ENCODE peak calls at places on chromosomes 3 and 15, in six cellular contexts. V, R, G, A, C and O are unnamed samples.

GRCh38 chr15:74604983-74605809 is 10.4 kb upstream of the CLK3 start:
- DNase-seq in V (no peak), R (no peak), G (no peak), A (no peak), C (no peak), O (no peak)

GRCh38 chr3:19947549-19948071 is 713 bp downstream of the RAB5A start:
- DNase-seq in V (no peak), R (peak), G (peak), A (no peak), C (peak), O (no peak)

GRCh38 chr3:115386347-115386746 is 237.0 kb upstream of the GAP43 start:
- DNase-seq in V (no peak), R (no peak), G (no peak), A (no peak), C (no peak), O (no peak)

GRCh38 chr3:127761101-127761802 is 61.1 kb downstream of the MGLL start:
- DNase-seq in V (peak), R (no peak), G (no peak), A (no peak), C (peak), O (no peak)

GRCh38 chr3:109316162-109316730 is at the start of gene DPPA2:
- DNase-seq in V (no peak), R (no peak), G (no peak), A (no peak), C (no peak), O (no peak)

GRCh38 chr15:42919794-42920280 is 741 bp downstream of the TTBK2 start:
- DNase-seq in V (no peak), R (no peak), G (peak), A (no peak), C (peak), O (no peak)

GRCh38 chr15:68430471-68431036 is 1.4 kb downstream of the ITGA11 start:
- DNase-seq in V (no peak), R (no peak), G (no peak), A (no peak), C (no peak), O (no peak)

GRCh38 chr15:75577401-75578205 is 1.5 kb downstream of the PTPN9 start:
- DNase-seq in V (no peak), R (no peak), G (peak), A (no peak), C (no peak), O (no peak)

GRCh38 chr3:59709702-59710555 is 660.1 kb upstream of the CFAP20DC start:
- DNase-seq in V (peak), R (peak), G (no peak), A (no peak), C (peak), O (no peak)

GRCh38 chr3:60636846-60637245 is 614.4 kb downstream of the FHIT start:
- DNase-seq in V (no peak), R (no peak), G (peak), A (no peak), C (no peak), O (no peak)

GRCh38 chr15:49964071-49964470 is 155.0 kb downstream of the ATP8B4 start:
- DNase-seq in V (no peak), R (no peak), G (no peak), A (no peak), C (no peak), O (no peak)

GRCh38 chr3:56323986-56324420 is 144.3 kb downstream of the ERC2 start:
- DNase-seq in V (no peak), R (no peak), G (peak), A (peak), C (no peak), O (no peak)

GRCh38 chr3:107545680-107546120 is 22.9 kb downstream of the BBX start:
- DNase-seq in V (no peak), R (no peak), G (no peak), A (peak), C (no peak), O (no peak)

GRCh38 chr15:60972301-60972700 is 256.8 kb downstream of the RORA start:
- DNase-seq in V (no peak), R (no peak), G (peak), A (peak), C (no peak), O (no peak)

DNA sequence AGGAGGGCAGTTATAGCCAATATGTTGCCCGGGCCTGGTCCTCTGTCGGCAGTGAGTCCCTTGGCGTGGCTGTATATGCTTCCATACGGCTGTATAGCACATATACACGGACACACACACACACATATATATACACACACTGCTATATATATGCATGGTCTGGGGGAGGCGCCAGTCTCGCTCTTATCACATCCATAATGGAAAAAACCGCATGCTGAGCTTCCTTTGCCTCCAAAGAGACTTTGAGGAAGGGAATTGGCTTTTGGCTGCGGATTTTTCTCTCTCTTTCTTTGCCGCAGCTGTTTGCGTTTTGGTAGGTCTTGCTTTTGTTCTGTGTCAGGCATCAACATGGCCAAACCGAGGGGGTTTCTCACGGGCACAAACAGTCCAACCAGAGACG is 11.3 kb upstream of the TMEM115 start:
- DNase-seq in V (no peak), R (no peak), G (peak), A (no peak), C (no peak), O (no peak)
- TF ChIP-seq CTCF in V (no peak), R (no peak), G (peak), A (no peak), C (no peak), O (peak)

DNA sequence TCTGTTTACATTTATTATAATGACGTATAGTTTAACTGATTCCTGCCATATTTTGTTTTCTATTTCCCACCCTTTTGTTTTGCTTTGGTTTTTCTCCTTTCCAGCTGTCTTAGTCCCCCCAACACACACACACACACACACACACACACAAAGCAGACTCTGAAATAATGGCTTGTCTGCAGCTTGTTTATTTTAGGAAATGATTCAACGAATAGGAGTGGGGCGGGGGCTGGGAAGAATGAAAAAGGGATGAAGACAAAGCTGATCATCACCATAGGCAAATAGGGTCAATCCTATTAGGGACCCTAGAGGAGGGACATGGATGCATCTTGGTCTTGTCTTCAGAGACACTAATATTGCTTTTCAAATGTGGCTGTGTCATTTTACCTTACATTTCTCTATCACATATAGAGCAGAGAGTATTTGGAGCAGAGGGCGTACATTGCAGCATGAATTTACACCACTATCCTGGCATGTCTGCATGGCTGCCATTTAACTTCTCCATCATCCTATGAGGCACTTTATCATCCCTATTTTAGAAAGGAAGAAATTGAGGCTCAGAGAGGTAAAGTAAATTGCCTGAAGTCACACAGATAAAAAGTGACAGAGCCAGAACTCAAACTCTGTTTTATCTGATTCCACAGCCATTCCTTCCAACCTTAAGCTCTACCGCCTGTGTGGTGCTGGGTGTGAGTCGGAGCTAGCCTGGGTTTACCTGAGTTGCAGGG is 147.2 kb upstream of the TPM1 start:
- DNase-seq in V (no peak), R (no peak), G (peak), A (no peak), C (no peak), O (no peak)
- H3K4me3 ChIP-seq in V (no peak), R (no peak), G (peak), A (no peak), C (no peak), O (no peak)

DNA sequence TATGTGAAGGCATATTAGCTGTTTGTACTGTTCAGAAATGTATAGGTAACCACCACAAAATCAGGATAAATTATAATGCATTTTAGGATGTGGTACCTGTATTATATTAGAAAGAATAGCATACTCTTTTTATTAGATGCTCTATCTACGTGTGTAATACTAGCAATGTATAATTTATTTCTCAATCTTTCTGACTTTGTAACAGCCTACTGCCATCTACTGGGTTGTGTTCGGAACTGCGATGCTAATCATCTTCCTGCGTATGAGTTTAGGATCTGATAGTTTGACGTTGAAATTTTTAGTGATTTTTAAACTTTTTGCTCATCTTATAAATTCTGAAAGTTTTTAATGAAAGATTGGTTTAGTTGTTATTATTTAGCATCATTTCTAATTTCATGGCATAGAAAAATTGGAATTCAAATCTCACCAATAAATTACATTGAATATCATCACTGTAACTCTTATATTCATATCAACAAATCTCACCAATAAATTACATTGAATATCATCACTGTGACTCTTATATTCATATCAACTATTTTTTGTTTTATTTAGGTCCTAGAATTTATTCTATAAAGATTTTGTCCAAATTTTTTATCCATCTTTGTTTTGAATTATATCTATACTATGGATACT is 322.7 kb upstream of the ZNF717 start:
- DNase-seq in V (no peak), R (no peak), G (peak), A (no peak), C (no peak), O (peak)
- TF ChIP-seq CTCF in V (peak), R (peak), G (peak), A (peak), C (peak), O (peak)

DNA sequence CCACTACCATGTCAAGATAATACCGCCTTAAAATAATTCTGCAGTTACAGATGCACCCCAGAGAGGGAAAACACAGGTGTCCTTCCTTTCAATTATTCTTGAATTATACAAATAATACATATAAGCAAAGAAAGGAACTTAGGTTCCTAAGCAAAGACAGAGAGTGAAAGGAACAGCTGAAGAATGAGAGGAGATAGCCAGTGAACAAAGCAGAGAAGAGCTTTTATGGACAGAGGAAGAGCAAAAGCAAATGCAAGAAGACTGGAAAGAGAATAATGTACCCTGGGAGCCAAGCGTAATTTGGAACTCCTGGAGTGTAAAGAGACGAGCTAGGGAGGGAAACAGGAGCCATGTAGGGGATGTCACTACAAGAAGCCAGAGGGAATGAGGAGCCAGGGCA is 21.7 kb downstream of the GPR176 start:
- DNase-seq in V (no peak), R (no peak), G (no peak), A (no peak), C (no peak), O (no peak)
- H3K4me3 ChIP-seq in V (no peak), R (no peak), G (no peak), A (no peak), C (no peak), O (no peak)

DNA sequence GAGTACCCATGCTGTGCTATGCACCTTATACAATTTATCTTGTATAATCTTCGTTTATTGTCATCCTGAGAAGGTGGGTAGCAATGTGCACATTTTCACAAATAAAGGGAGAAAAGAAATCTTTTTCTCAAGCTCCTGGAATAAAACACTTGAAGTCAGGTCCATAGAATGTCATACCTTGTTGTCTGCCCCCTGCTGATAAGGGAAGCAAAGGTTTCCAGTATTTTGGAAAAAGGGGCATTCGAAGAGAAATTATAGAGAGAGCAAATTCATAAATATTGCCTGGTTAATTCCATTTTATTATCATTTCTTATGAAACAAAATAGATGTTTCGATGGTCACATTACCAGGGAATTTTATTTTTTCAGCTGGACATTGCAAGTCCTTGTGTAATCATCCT is 277.8 kb downstream of the RAP2B start:
- DNase-seq in V (no peak), R (no peak), G (peak), A (no peak), C (no peak), O (no peak)
- TF ChIP-seq CTCF in V (peak), R (no peak), G (peak), A (no peak), C (no peak), O (peak)

GRCh38 chr15:57384816-57385215 is 8.5 kb downstream of the CGNL1 start:
- DNase-seq in V (no peak), R (no peak), G (peak), A (no peak), C (no peak), O (no peak)

GRCh38 chr15:57382969-57383368 is 6.7 kb downstream of the CGNL1 start:
- DNase-seq in V (no peak), R (no peak), G (no peak), A (no peak), C (no peak), O (no peak)

GRCh38 chr15:57384024-57384423 is 7.7 kb downstream of the CGNL1 start:
- DNase-seq in V (no peak), R (peak), G (no peak), A (no peak), C (no peak), O (no peak)

GRCh38 chr15:57380854-57381253 is 4.5 kb downstream of the CGNL1 start:
- DNase-seq in V (no peak), R (no peak), G (no peak), A (no peak), C (no peak), O (no peak)

GRCh38 chr15:57382222-57382621 is 5.9 kb downstream of the CGNL1 start:
- DNase-seq in V (no peak), R (no peak), G (no peak), A (no peak), C (no peak), O (peak)
- H3K4me3 ChIP-seq in V (no peak), R (no peak), G (no peak), A (no peak), C (no peak), O (no peak)